ENCODE peak calls at places on chromosome 3, in seven cellular contexts. One of them, this sample, is unnamed.

GRCh38 chr3:159824341-159824740 is 164.3 kb upstream of the IL12A start:
- DNase-seq in lower lobe of right lung: no peak
- DNase-seq in left ventricle myocardium inferior: no peak
- DNase-seq in PC-3: peak; percentile 96
- DNase-seq in SK-N-SH: no peak
- DNase-seq in heart right ventricle: no peak
- DNase-seq in coronary artery: no peak
- DNase-seq in this sample: no peak

GRCh38 chr3:12371525-12372140 is 82.8 kb downstream of the PPARG start:
- DNase-seq in PC-3: peak; percentile 85
- DNase-seq in SK-N-SH: peak; percentile 1
- DNase-seq in lower lobe of right lung: no peak
- DNase-seq in coronary artery: no peak
- DNase-seq in left ventricle myocardium inferior: peak; percentile 40
- DNase-seq in heart right ventricle: peak; percentile 37
- DNase-seq in this sample: no peak

GRCh38 chr3:47961815-47962606 is 54.2 kb downstream of the MAP4 start:
- DNase-seq in heart right ventricle: no peak
- DNase-seq in left ventricle myocardium inferior: no peak
- DNase-seq in coronary artery: no peak
- DNase-seq in PC-3: peak; percentile 14
- DNase-seq in lower lobe of right lung: no peak
- DNase-seq in SK-N-SH: peak; percentile 51
- DNase-seq in this sample: peak; percentile 18

GRCh38 chr3:45682786-45683185 is 6.4 kb upstream of the SACM1L start:
- DNase-seq in coronary artery: no peak
- DNase-seq in lower lobe of right lung: no peak
- DNase-seq in left ventricle myocardium inferior: no peak
- DNase-seq in SK-N-SH: no peak
- DNase-seq in PC-3: no peak
- DNase-seq in heart right ventricle: no peak
- DNase-seq in this sample: no peak

GRCh38 chr3:62184559-62184958 is 188.8 kb downstream of the FEZF2 start:
- DNase-seq in lower lobe of right lung: no peak
- DNase-seq in left ventricle myocardium inferior: no peak
- DNase-seq in PC-3: no peak
- DNase-seq in SK-N-SH: no peak
- DNase-seq in heart right ventricle: no peak
- DNase-seq in coronary artery: no peak
- DNase-seq in this sample: no peak

GRCh38 chr3:59436164-59436958 is 386.5 kb upstream of the CFAP20DC start:
- DNase-seq in left ventricle myocardium inferior: no peak
- DNase-seq in lower lobe of right lung: no peak
- DNase-seq in coronary artery: no peak
- DNase-seq in SK-N-SH: no peak
- DNase-seq in PC-3: no peak
- DNase-seq in heart right ventricle: no peak
- DNase-seq in this sample: no peak

GRCh38 chr3:148625145-148625736 is 72.5 kb upstream of the AGTR1 start:
- DNase-seq in PC-3: peak; percentile 26
- DNase-seq in lower lobe of right lung: no peak
- DNase-seq in heart right ventricle: no peak
- DNase-seq in coronary artery: no peak
- DNase-seq in left ventricle myocardium inferior: no peak
- DNase-seq in SK-N-SH: no peak
- DNase-seq in this sample: no peak

GRCh38 chr3:33900440-33900808 is 102.0 kb downstream of the PDCD6IP start:
- DNase-seq in PC-3: no peak
- DNase-seq in left ventricle myocardium inferior: no peak
- DNase-seq in SK-N-SH: no peak
- DNase-seq in lower lobe of right lung: no peak
- DNase-seq in heart right ventricle: no peak
- DNase-seq in coronary artery: no peak
- DNase-seq in this sample: no peak

GRCh38 chr3:182527745-182528144 is 265.6 kb upstream of the ATP11B start:
- DNase-seq in PC-3: peak; percentile 51
- DNase-seq in left ventricle myocardium inferior: no peak
- DNase-seq in coronary artery: no peak
- DNase-seq in SK-N-SH: no peak
- DNase-seq in heart right ventricle: no peak
- DNase-seq in lower lobe of right lung: no peak
- DNase-seq in this sample: no peak

GRCh38 chr3:159548675-159549335 is 439.8 kb upstream of the IL12A start:
- DNase-seq in PC-3: peak; percentile 67
- DNase-seq in SK-N-SH: no peak
- DNase-seq in coronary artery: no peak
- DNase-seq in heart right ventricle: no peak
- DNase-seq in lower lobe of right lung: no peak
- DNase-seq in left ventricle myocardium inferior: no peak
- DNase-seq in this sample: no peak

GRCh38 chr3:48086736-48087470 is 70.7 kb upstream of the MAP4 start:
- DNase-seq in left ventricle myocardium inferior: no peak
- DNase-seq in heart right ventricle: no peak
- DNase-seq in coronary artery: no peak
- DNase-seq in PC-3: peak; percentile 92
- DNase-seq in lower lobe of right lung: no peak
- DNase-seq in SK-N-SH: no peak
- DNase-seq in this sample: no peak

GRCh38 chr3:53170325-53171108 is 9.5 kb downstream of the PRKCD start:
- DNase-seq in PC-3: no peak
- DNase-seq in lower lobe of right lung: peak; percentile 83
- DNase-seq in left ventricle myocardium inferior: no peak
- DNase-seq in heart right ventricle: no peak
- DNase-seq in coronary artery: no peak
- DNase-seq in SK-N-SH: no peak
- DNase-seq in this sample: no peak

GRCh38 chr3:158918008-158918407 is 116.2 kb downstream of the MFSD1 start:
- DNase-seq in lower lobe of right lung: no peak
- DNase-seq in coronary artery: no peak
- DNase-seq in SK-N-SH: peak; percentile 58
- DNase-seq in heart right ventricle: no peak
- DNase-seq in PC-3: peak; percentile 68
- DNase-seq in left ventricle myocardium inferior: no peak
- DNase-seq in this sample: peak; percentile 10

GRCh38 chr3:11096266-11097135 is 57.8 kb upstream of the HRH1 start:
- DNase-seq in heart right ventricle: peak; percentile 61
- DNase-seq in left ventricle myocardium inferior: peak; percentile 70
- DNase-seq in coronary artery: peak; percentile 84
- DNase-seq in lower lobe of right lung: peak; percentile 73
- DNase-seq in SK-N-SH: peak; percentile 91
- DNase-seq in PC-3: peak; percentile 91
- DNase-seq in this sample: no peak

GRCh38 chr3:38985981-38986380 is 65.8 kb downstream of the SCN11A start:
- DNase-seq in coronary artery: no peak
- DNase-seq in PC-3: no peak
- DNase-seq in heart right ventricle: no peak
- DNase-seq in lower lobe of right lung: peak; percentile 62
- DNase-seq in left ventricle myocardium inferior: no peak
- DNase-seq in SK-N-SH: no peak
- DNase-seq in this sample: no peak
- H3K27ac ChIP-seq in coronary artery: no peak overlapping the region
- H3K27ac ChIP-seq in PC-3: peak overlapping the region; percentile 74
- H3K27ac ChIP-seq in heart right ventricle: no peak overlapping the region
- H3K27ac ChIP-seq in lower lobe of right lung: no peak overlapping the region
- H3K27ac ChIP-seq in left ventricle myocardium inferior: no peak overlapping the region
- H3K27ac ChIP-seq in SK-N-SH: no peak overlapping the region
- H3K27ac ChIP-seq in this sample: no peak overlapping the region

DNA sequence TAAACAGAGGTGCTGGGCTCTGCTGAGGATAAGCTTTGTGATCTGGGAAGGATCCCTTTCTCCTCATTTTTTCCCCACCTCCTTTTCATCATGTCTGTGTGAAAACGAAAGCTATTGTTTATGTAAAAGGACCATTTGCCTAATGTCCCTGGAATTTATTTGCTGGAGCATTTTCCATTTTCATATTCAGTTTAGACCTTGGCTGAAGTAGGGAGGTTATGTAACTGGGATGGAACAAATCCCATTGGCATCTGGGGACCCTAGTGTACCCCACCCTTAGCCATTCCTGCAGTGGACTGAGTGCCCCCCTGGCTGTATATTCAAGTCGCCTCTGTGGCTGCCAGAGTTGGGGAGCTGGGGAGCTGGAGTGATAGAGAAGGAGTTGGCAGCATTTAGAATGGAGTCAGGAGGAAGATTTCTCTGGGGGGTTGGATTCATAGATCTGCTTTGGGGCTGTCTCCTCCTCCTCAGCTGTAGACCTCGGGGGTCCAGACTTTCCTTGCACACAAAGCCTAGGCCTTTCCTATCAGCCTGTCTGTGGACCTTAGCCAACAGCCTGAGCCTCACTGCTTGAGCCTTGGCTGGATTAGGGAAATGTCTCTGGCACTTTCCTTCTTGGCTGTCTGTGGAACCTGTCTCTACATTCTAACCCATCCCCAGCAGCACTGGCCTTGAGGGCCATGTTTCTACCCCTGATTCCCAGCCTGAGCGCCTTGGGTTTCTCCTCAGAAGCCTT is 270.4 kb upstream of the CTDSPL start:
- DNase-seq in left ventricle myocardium inferior: peak; percentile 30
- DNase-seq in PC-3: no peak
- DNase-seq in SK-N-SH: no peak
- DNase-seq in coronary artery: no peak
- DNase-seq in heart right ventricle: no peak
- DNase-seq in lower lobe of right lung: no peak
- DNase-seq in this sample: no peak
- H3K27ac ChIP-seq in left ventricle myocardium inferior: peak overlapping the region; percentile 88
- H3K27ac ChIP-seq in PC-3: no peak overlapping the region
- H3K27ac ChIP-seq in SK-N-SH: no peak overlapping the region
- H3K27ac ChIP-seq in coronary artery: peak overlapping the region; percentile 86
- H3K27ac ChIP-seq in heart right ventricle: peak overlapping the region; percentile 77
- H3K27ac ChIP-seq in lower lobe of right lung: peak overlapping the region; percentile 54
- H3K27ac ChIP-seq in this sample: no peak overlapping the region

DNA sequence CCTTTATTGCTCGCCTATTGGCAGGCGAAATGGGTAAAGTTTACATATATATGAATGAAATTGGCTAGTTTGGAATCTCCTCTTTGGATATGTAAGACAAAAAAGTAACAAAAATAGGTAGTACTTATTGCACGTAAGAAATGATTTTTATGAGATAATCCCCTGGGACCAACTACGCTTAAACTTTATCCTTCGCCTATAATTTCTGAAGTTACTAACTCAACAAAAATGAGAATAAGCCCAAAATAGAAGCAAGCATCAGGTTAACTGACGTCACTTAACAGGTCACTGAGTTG is 438 bp upstream of the SLC49A4 start:
- DNase-seq in coronary artery: no peak
- DNase-seq in SK-N-SH: no peak
- DNase-seq in heart right ventricle: no peak
- DNase-seq in lower lobe of right lung: no peak
- DNase-seq in left ventricle myocardium inferior: no peak
- DNase-seq in PC-3: no peak
- DNase-seq in this sample: no peak
- H3K27ac ChIP-seq in coronary artery: peak overlapping the region; percentile 99
- H3K27ac ChIP-seq in SK-N-SH: peak overlapping the region; percentile 73
- H3K27ac ChIP-seq in heart right ventricle: peak overlapping the region; percentile 95
- H3K27ac ChIP-seq in lower lobe of right lung: peak overlapping the region; percentile 95
- H3K27ac ChIP-seq in left ventricle myocardium inferior: peak overlapping the region; percentile 93
- H3K27ac ChIP-seq in PC-3: peak overlapping the region; percentile 89
- H3K27ac ChIP-seq in this sample: peak overlapping the region; percentile 96

DNA sequence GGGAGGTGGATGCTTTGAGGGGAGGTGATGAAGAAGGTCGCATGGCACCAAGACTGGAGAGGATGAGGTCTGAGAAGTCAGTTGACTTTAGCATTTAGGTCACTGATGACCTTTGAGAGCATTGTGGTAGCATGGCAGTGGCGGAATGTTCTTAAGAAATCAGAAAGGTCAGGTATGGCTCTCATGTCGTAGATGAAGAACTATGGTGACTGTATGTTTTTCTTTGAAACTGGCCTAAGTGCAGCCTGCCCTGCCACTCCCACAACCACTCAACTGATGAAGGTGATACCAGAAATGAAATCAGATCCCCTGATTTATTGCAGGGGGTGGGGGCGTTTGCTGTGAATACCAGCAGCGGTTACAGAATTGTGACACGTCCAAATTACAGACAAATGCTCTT is 102.6 kb downstream of the ITPR1 start:
- DNase-seq in lower lobe of right lung: no peak
- DNase-seq in PC-3: no peak
- DNase-seq in coronary artery: no peak
- DNase-seq in SK-N-SH: no peak
- DNase-seq in heart right ventricle: no peak
- DNase-seq in left ventricle myocardium inferior: no peak
- DNase-seq in this sample: no peak
- H3K27ac ChIP-seq in lower lobe of right lung: no peak overlapping the region
- H3K27ac ChIP-seq in PC-3: no peak overlapping the region
- H3K27ac ChIP-seq in coronary artery: no peak overlapping the region
- H3K27ac ChIP-seq in SK-N-SH: peak overlapping the region; percentile 71
- H3K27ac ChIP-seq in heart right ventricle: no peak overlapping the region
- H3K27ac ChIP-seq in left ventricle myocardium inferior: no peak overlapping the region
- H3K27ac ChIP-seq in this sample: no peak overlapping the region

DNA sequence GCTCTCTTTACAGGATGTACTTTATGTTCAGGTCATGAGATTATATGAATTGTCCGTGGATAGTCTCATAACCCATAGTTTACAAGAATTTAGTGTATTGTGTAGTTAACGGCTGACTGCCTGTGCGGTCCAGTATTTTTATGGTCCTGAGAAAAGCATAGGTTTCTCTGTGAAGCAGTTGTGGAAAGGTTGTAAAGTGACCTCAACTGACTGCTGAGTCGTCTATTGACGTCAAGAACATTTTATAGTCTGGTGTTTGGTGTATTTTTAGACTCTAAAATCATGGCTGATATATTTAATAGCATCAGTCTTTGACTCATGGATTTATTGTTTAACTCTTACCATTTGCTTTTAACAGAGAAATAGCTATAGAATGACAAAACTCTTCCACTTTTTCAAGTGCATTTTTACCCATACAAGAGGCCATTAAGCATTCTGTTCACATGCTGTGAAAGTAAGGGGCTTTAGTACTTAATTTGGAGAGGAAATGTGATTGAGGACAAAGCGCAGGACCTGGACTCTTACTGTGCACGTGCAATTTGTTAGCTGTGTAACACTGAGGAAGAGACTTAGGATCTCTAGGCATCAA is 240.7 kb downstream of the NFKBIZ start:
- DNase-seq in SK-N-SH: no peak
- DNase-seq in PC-3: peak; percentile 89
- DNase-seq in lower lobe of right lung: no peak
- DNase-seq in coronary artery: no peak
- DNase-seq in heart right ventricle: no peak
- DNase-seq in left ventricle myocardium inferior: no peak
- DNase-seq in this sample: no peak
- H3K27ac ChIP-seq in SK-N-SH: no peak overlapping the region
- H3K27ac ChIP-seq in PC-3: peak overlapping the region; percentile 97
- H3K27ac ChIP-seq in lower lobe of right lung: no peak overlapping the region
- H3K27ac ChIP-seq in coronary artery: peak overlapping the region; percentile 27
- H3K27ac ChIP-seq in heart right ventricle: no peak overlapping the region
- H3K27ac ChIP-seq in left ventricle myocardium inferior: peak overlapping the region; percentile 5
- H3K27ac ChIP-seq in this sample: no peak overlapping the region

GRCh38 chr3:173173652-173174051 is 32.6 kb upstream of the SPATA16 start:
- DNase-seq in left ventricle myocardium inferior: no peak
- DNase-seq in heart right ventricle: no peak
- DNase-seq in coronary artery: no peak
- DNase-seq in PC-3: no peak
- DNase-seq in SK-N-SH: no peak
- DNase-seq in lower lobe of right lung: no peak
- DNase-seq in this sample: no peak
- H3K27ac ChIP-seq in left ventricle myocardium inferior: no peak overlapping the region
- H3K27ac ChIP-seq in heart right ventricle: no peak overlapping the region
- H3K27ac ChIP-seq in coronary artery: no peak overlapping the region
- H3K27ac ChIP-seq in PC-3: no peak overlapping the region
- H3K27ac ChIP-seq in SK-N-SH: no peak overlapping the region
- H3K27ac ChIP-seq in lower lobe of right lung: no peak overlapping the region
- H3K27ac ChIP-seq in this sample: no peak overlapping the region

GRCh38 chr3:21540265-21540664 is 210.7 kb downstream of the ZNF385D start:
- DNase-seq in coronary artery: no peak
- DNase-seq in left ventricle myocardium inferior: no peak
- DNase-seq in PC-3: no peak
- DNase-seq in lower lobe of right lung: no peak
- DNase-seq in SK-N-SH: no peak
- DNase-seq in heart right ventricle: no peak
- DNase-seq in this sample: no peak
- H3K27ac ChIP-seq in coronary artery: no peak overlapping the region
- H3K27ac ChIP-seq in left ventricle myocardium inferior: no peak overlapping the region
- H3K27ac ChIP-seq in PC-3: no peak overlapping the region
- H3K27ac ChIP-seq in lower lobe of right lung: no peak overlapping the region
- H3K27ac ChIP-seq in SK-N-SH: no peak overlapping the region
- H3K27ac ChIP-seq in heart right ventricle: no peak overlapping the region
- H3K27ac ChIP-seq in this sample: no peak overlapping the region

This sample was measured in caudate nucleus.